ENCODE peak calls at places on chromosomes 13 and 19, in six cellular contexts. G is stimulated activated CD8-positive, alpha-beta memory T cell treated with anti-CD3 and anti-CD28 coated beads, Interleukin-12 subunit alpha, Interleukin-12 subunit beta, amount 100 ng/mL, for 4 hours; C is activated gamma-delta T cell treated with Interleukin-2 at 50 U/mL for 16 hours; T is NCI-H2081; P is renal cortical epithelial cell; K is body of pancreas. A is an unnamed sample.

GRCh38 chr13:63337041-63337440 is 1921.4 kb upstream of the PCDH20 start:
- DNase-seq in G (no peak), C (no peak), T (no peak), P (no peak), K (no peak), A (no peak)

GRCh38 chr13:110593430-110594130 is 21.8 kb upstream of the NAXD start:
- DNase-seq in G (no peak), C (no peak), T (no peak), P (peak), K (no peak), A (no peak)

GRCh38 chr13:73809561-73809960 is 324.6 kb downstream of the KLF12 start:
- DNase-seq in G (no peak), C (no peak), T (no peak), P (peak), K (no peak), A (no peak)

GRCh38 chr13:108961542-108962125 is 332.2 kb downstream of the MYO16 start:
- DNase-seq in G (no peak), C (peak), T (peak), P (peak), K (no peak), A (no peak)

GRCh38 chr19:645912-646797 is 6.5 kb downstream of the FGF22 start:
- DNase-seq in G (no peak), C (no peak), T (no peak), P (no peak), K (no peak), A (no peak)

GRCh38 chr13:79581870-79582315 is 100.9 kb downstream of the NDFIP2 start:
- DNase-seq in G (no peak), C (no peak), T (no peak), P (no peak), K (no peak), A (no peak)

GRCh38 chr13:101514695-101515275 is 62.3 kb downstream of the ITGBL1 start:
- DNase-seq in G (no peak), C (peak), T (peak), P (peak), K (no peak), A (no peak)

GRCh38 chr13:99316657-99317244 is 9.6 kb upstream of the GPR183 start:
- DNase-seq in G (no peak), C (no peak), T (peak), P (no peak), K (peak), A (no peak)

GRCh38 chr13:73190477-73190876 is 131.7 kb downstream of the KLF5 start:
- DNase-seq in G (no peak), C (no peak), T (no peak), P (no peak), K (no peak), A (no peak)

GRCh38 chr19:18100710-18101109 is 3.1 kb downstream of the MAST3 start:
- DNase-seq in G (no peak), C (no peak), T (no peak), P (no peak), K (no peak), A (no peak)

GRCh38 chr13:113854238-113855011 is 9.5 kb downstream of the GAS6 start:
- DNase-seq in G (no peak), C (no peak), T (no peak), P (no peak), K (peak), A (no peak)

GRCh38 chr19:7940841-7941240 is 2.6 kb downstream of the TIMM44 start:
- DNase-seq in G (no peak), C (no peak), T (no peak), P (no peak), K (no peak), A (no peak)

GRCh38 chr13:75806101-75806500 is 170.0 kb downstream of the LMO7 start:
- DNase-seq in G (no peak), C (no peak), T (no peak), P (no peak), K (no peak), A (no peak)

GRCh38 chr13:73103238-73103637 is 44.4 kb downstream of the KLF5 start:
- DNase-seq in G (no peak), C (no peak), T (no peak), P (no peak), K (no peak), A (no peak)

GRCh38 chr19:55676889-55677505 is 2.0 kb downstream of the EPN1 start:
- DNase-seq in G (no peak), C (no peak), T (no peak), P (no peak), K (no peak), A (no peak)

GRCh38 chr19:13132471-13133166 is 14.6 kb downstream of the NACC1 start:
- DNase-seq in G (peak), C (peak), T (no peak), P (no peak), K (no peak), A (no peak)

GRCh38 chr19:11035441-11036377 is 53.6 kb upstream of the LDLR start:
- DNase-seq in G (peak), C (peak), T (peak), P (peak), K (peak), A (peak)

GRCh38 chr13:28728642-28729041 is 9.9 kb upstream of the SLC46A3 start:
- DNase-seq in G (no peak), C (no peak), T (no peak), P (no peak), K (no peak), A (no peak)

GRCh38 chr19:7224205-7224833 is 69.9 kb downstream of the INSR start:
- DNase-seq in G (no peak), C (no peak), T (no peak), P (peak), K (peak), A (peak)

GRCh38 chr13:57569981-57570380 is 61.6 kb upstream of the PCDH17 start:
- DNase-seq in G (no peak), C (no peak), T (no peak), P (no peak), K (no peak), A (no peak)

GRCh38 chr19:51064534-51065220 is at the start of gene KLK13:
- DNase-seq in G (no peak), C (no peak), T (no peak), P (peak), K (peak), A (no peak)

GRCh38 chr13:24863748-24864540 is 100.0 kb downstream of the RNF17 start:
- DNase-seq in G (no peak), C (no peak), T (no peak), P (peak), K (no peak), A (no peak)

GRCh38 chr19:45547965-45548609 is 36.5 kb downstream of the OPA3 start:
- DNase-seq in G (no peak), C (no peak), T (no peak), P (peak), K (no peak), A (peak)